ENCODE peak calls at places on chromosome 21, in ten cellular contexts. D, N, T, G, I, K, Y, C, Q and V are unnamed samples.

GRCh38 chr21:43957629-43958362 is 54.3 kb upstream of the TRAPPC10 start:
- DNase-seq in D (no peak), N (no peak), T (no peak), G (no peak), I (no peak), K (no peak), Y (no peak), C (no peak), Q (no peak), V (no peak)

GRCh38 chr21:36776981-36777617 is 78.2 kb downstream of the SIM2 start:
- DNase-seq in D (no peak), N (no peak), T (no peak), G (no peak), I (no peak), K (no peak), Y (no peak), C (no peak), Q (no peak), V (no peak)

GRCh38 chr21:38440746-38441145 is 57.5 kb downstream of the ERG start:
- DNase-seq in D (no peak), N (no peak), T (peak), G (no peak), I (no peak), K (peak), Y (peak), C (no peak), Q (no peak), V (no peak)

GRCh38 chr21:38910390-38911008 is 104.8 kb downstream of the ETS2 start:
- DNase-seq in D (no peak), N (no peak), T (no peak), G (peak), I (no peak), K (peak), Y (no peak), C (no peak), Q (no peak), V (no peak)

GRCh38 chr21:41640756-41641509 is 125.9 kb downstream of the RIPK4 start:
- DNase-seq in D (no peak), N (no peak), T (peak), G (no peak), I (no peak), K (peak), Y (no peak), C (no peak), Q (no peak), V (no peak)

GRCh38 chr21:24115141-24115540 is 1492.1 kb downstream of the MRPL39 start:
- DNase-seq in D (no peak), N (no peak), T (no peak), G (no peak), I (no peak), K (no peak), Y (no peak), C (no peak), Q (no peak), V (no peak)

GRCh38 chr21:27240901-27241300 is 274.0 kb upstream of the ADAMTS5 start:
- DNase-seq in D (no peak), N (no peak), T (peak), G (no peak), I (no peak), K (no peak), Y (no peak), C (no peak), Q (no peak), V (no peak)

GRCh38 chr21:31557421-31557955 is 102.0 kb upstream of the SOD1 start:
- DNase-seq in D (peak), N (no peak), T (no peak), G (peak), I (no peak), K (peak), Y (no peak), C (no peak), Q (no peak), V (no peak)

GRCh38 chr21:45408271-45408791 is 3.4 kb downstream of the COL18A1 start:
- DNase-seq in D (no peak), N (no peak), T (no peak), G (no peak), I (no peak), K (no peak), Y (no peak), C (no peak), Q (no peak), V (no peak)